ENCODE peak calls at places on chromosome 3, in four cellular contexts. O, I, Z and S are unnamed samples.

GRCh38 chr3:12741205-12741604 is 17.9 kb downstream of the TMEM40 start:
- DNase-seq in Z (no peak), O (no peak), I (no peak), S (no peak)

GRCh38 chr3:122975163-122975923 is 52.2 kb downstream of the SEMA5B start:
- DNase-seq in Z (peak; percentile 56), I (peak; percentile 53), O (peak; percentile 19), S (peak; percentile 26)

GRCh38 chr3:139136459-139137190 is 91.9 kb upstream of the PRR23C start:
- DNase-seq in O (no peak), Z (no peak), I (no peak), S (no peak)

GRCh38 chr3:13500133-13500885 is 20.2 kb downstream of the HDAC11 start:
- DNase-seq in I (peak; percentile 29), Z (no peak), O (no peak), S (no peak)

GRCh38 chr3:194109192-194109863 is 26.6 kb upstream of the HES1 start:
- DNase-seq in I (no peak), O (no peak), Z (no peak), S (no peak)

GRCh38 chr3:25288416-25288815 is 139.6 kb upstream of the RARB start:
- DNase-seq in Z (no peak), O (no peak), I (no peak), S (no peak)

GRCh38 chr3:124014366-124014942 is 22.5 kb upstream of the ROPN1 start:
- DNase-seq in O (no peak), I (peak; percentile 29), Z (peak; percentile 31), S (no peak)

GRCh38 chr3:197023241-197023997 is 6.2 kb downstream of the MELTF start:
- DNase-seq in I (no peak), Z (no peak), O (no peak), S (no peak)

GRCh38 chr3:15703346-15703745 is 94.4 kb downstream of the ANKRD28 start:
- DNase-seq in I (no peak), O (no peak), Z (no peak), S (no peak)

GRCh38 chr3:113890256-113890900 is 51.8 kb downstream of the GRAMD1C start:
- DNase-seq in I (peak; percentile 2), Z (no peak), O (no peak), S (no peak)

GRCh38 chr3:194095464-194095863 is 40.5 kb upstream of the HES1 start:
- DNase-seq in Z (no peak), I (no peak), O (peak; percentile 14), S (no peak)

GRCh38 chr3:52244061-52244628 is 1.4 kb upstream of the PPM1M start:
- DNase-seq in Z (peak; percentile 59), O (peak; percentile 86), I (no peak), S (peak; percentile 21)

GRCh38 chr3:162112719-162113118 is 616.1 kb downstream of the OTOL1 start:
- DNase-seq in I (no peak), Z (no peak), O (no peak), S (no peak)

GRCh38 chr3:156478931-156479330 is 76.0 kb downstream of the SSR3 start:
- DNase-seq in Z (no peak), O (no peak), I (no peak), S (no peak)

GRCh38 chr3:154904328-154904727 is 175.8 kb upstream of the MME start:
- DNase-seq in Z (peak; percentile 59), I (peak; percentile 38), O (peak; percentile 39), S (no peak)
- TF ChIP-seq CTCF in Z (peak; percentile 61), I (peak; percentile 57), O (peak; percentile 38), S (no peak)

DNA sequence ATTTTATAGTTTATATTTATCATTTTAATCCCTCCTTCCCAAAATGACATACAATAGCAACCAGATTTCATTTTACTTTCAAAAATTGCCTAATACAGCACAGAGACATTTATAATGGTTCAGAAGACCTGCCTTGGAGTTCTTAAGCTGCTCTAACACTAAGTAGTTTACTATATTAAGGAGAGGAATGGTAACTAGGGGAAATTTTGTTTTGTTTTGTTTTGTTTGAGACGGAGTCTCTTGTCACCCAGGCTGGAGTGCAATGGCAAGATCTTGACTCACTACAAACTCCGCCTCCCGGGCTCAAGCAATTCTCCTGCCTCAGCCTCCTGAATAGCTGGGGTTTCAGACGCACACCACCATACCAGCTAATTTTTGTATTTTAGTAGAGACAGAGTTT is 22.8 kb upstream of the CCDC50 start:
- DNase-seq in Z (no peak), I (no peak), O (no peak), S (no peak)
- TF ChIP-seq CTCF in Z (no peak), I (no peak), O (no peak), S (no peak)

GRCh38 chr3:53696401-53697172 is 149.6 kb downstream of the CHDH start:
- DNase-seq in Z (no peak), O (no peak), I (peak; percentile 43), S (no peak)
- TF ChIP-seq CTCF in Z (no peak), O (no peak), I (no peak), S (no peak)

DNA sequence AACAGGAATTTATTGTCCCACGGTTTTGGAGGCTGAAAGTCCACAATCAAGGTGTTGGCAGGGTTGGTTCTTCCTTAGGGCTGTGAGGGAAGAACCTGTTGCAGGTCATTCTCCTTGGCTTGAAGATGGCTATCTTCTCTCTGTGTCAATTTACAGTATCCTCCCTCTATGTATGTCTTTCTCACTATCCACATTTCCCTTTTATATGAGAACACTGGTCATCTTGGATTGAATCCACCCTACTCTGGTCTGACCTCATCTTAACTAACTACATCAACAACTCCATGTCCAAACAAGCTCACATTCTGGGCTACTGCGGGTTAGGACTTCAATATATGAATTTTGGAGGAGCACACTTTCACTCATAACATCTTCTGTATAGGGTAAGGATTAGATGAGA is 61.9 kb downstream of the CLDN1 start:
- DNase-seq in O (peak; percentile 29), Z (no peak), I (no peak), S (no peak)
- TF ChIP-seq CTCF in O (no peak), Z (no peak), I (no peak), S (no peak)

DNA sequence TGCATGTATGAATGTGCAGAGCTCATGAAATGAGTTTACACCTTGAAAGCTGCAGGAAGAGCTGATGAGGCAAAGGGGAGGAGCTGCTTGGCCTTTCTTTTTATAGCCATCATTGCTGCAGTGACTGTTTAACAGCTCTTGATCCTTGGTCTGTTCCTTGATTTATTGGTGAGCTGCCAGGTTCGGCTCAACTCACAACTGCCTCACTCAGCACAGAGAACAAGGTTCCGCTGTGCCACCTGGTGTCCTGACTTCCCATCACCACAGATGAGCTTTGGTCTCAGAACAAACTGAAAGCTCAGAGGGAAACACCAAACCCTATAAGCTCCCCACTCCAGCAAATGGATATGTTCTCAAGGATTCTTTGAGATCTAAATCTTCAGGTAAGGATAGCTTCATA is 626.1 kb downstream of the MAGI1 start:
- DNase-seq in Z (no peak), I (no peak), O (no peak), S (no peak)
- TF ChIP-seq CTCF in Z (no peak), I (no peak), O (peak; percentile 5), S (no peak)

GRCh38 chr3:27368831-27369607 is at the start of gene NEK10:
- DNase-seq in I (peak; percentile 94), O (peak; percentile 87), Z (peak; percentile 83), S (peak; percentile 89)
- TF ChIP-seq CTCF in I (no peak), O (no peak), Z (no peak), S (no peak)

GRCh38 chr3:42055291-42055690 is 35.9 kb upstream of the TRAK1 start:
- DNase-seq in Z (peak; percentile 67), O (peak; percentile 98), I (peak; percentile 77), S (no peak)

GRCh38 chr3:42053476-42053875 is 37.7 kb upstream of the TRAK1 start:
- DNase-seq in Z (no peak), O (no peak), I (no peak), S (no peak)

GRCh38 chr3:42052132-42052866 is 38.9 kb upstream of the TRAK1 start:
- DNase-seq in Z (peak; percentile 91), O (no peak), I (peak; percentile 94), S (no peak)

GRCh38 chr3:42051384-42052131 is 39.6 kb upstream of the TRAK1 start:
- DNase-seq in O (no peak), I (peak; percentile 61), Z (peak; percentile 49), S (no peak)

DNA sequence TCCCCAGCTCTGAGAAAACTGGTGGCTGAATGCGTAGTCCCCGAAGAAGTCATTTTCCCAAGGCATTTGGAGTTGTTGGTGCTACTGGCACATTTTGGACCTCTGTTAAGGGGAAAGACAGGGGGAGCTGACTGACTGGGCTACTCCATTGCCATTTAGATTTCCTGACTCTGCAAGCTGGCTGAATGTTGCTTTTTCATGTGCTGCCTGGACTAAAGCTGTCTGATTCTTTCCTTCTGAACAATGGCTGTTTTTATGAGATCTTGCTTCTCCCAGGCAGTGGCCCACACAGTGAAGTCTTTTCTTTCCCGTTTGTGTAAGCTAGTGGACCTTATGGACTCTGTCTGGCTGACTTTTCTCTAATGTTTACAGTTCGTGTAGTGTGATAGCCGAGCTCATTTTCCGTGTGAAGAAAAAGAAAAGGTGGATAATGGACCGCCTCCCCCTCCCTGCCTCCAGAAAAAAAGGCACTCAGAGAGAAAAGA is 38.2 kb upstream of the TRAK1 start:
- DNase-seq in I (peak; percentile 50), O (no peak), Z (no peak), S (no peak)
- TF ChIP-seq CTCF in I (peak; percentile 4), O (no peak), Z (no peak), S (no peak)